ENCODE peak calls at places on chromosomes 2 and 18, in four cellular contexts. U, E, V and Z are unnamed samples.

GRCh38 chr18:77811510-77811909 is 561.9 kb downstream of the GALR1 start:
- DNase-seq in U (peak; percentile 0), V (no peak), E (no peak), Z (no peak)

GRCh38 chr2:25400576-25401241 is 59.0 kb upstream of the DNMT3A start:
- DNase-seq in U (no peak), E (no peak), V (no peak), Z (no peak)

GRCh38 chr2:201358684-201359083 is 1.5 kb upstream of the FLACC1 start:
- DNase-seq in E (no peak), V (no peak), U (peak; percentile 80), Z (peak; percentile 97)

GRCh38 chr18:9869713-9870430 is 15.9 kb upstream of the TXNDC2 start:
- DNase-seq in U (peak; percentile 92), E (no peak), V (peak; percentile 61), Z (peak; percentile 81)

GRCh38 chr2:47069628-47070154 is 85.4 kb downstream of the STPG4 start:
- DNase-seq in V (no peak), U (peak; percentile 78), E (no peak), Z (peak; percentile 67)

GRCh38 chr2:226794751-226795171 is 4.9 kb downstream of the IRS1 start:
- DNase-seq in U (peak; percentile 80), E (no peak), V (no peak), Z (peak; percentile 71)

GRCh38 chr2:240287011-240287410 is 146.6 kb upstream of the OTOS start:
- DNase-seq in V (no peak), E (no peak), U (no peak), Z (no peak)

GRCh38 chr2:62313433-62314227 is 117.7 kb downstream of the B3GNT2 start:
- DNase-seq in V (peak; percentile 88), U (no peak), E (no peak), Z (no peak)

GRCh38 chr2:28991021-28991420 is 9.9 kb downstream of the TOGARAM2 start:
- DNase-seq in V (no peak), E (no peak), U (peak; percentile 34), Z (peak; percentile 11)

GRCh38 chr2:107681946-107682345 is 144.7 kb upstream of the RGPD4 start:
- DNase-seq in U (no peak), E (no peak), V (no peak), Z (no peak)

GRCh38 chr2:109647636-109648035 is 33.5 kb downstream of the SOWAHC start:
- DNase-seq in E (no peak), U (peak; percentile 73), V (no peak), Z (peak; percentile 35)

GRCh38 chr2:240255165-240255491 is 114.7 kb upstream of the OTOS start:
- DNase-seq in E (no peak), V (no peak), U (no peak), Z (no peak)

GRCh38 chr2:229071292-229071976 is 199.7 kb downstream of the PID1 start:
- DNase-seq in V (no peak), E (no peak), U (peak; percentile 88), Z (no peak)

GRCh38 chr2:186093168-186093567 is 354.6 kb downstream of the FSIP2 start:
- DNase-seq in V (no peak), E (no peak), U (peak; percentile 6), Z (no peak)

GRCh38 chr2:171345971-171346722 is 87.6 kb downstream of the METTL8 start:
- DNase-seq in V (peak; percentile 23), E (no peak), U (no peak), Z (no peak)